ENCODE peak calls at places on chromosomes 2 and 18, in ten cellular contexts. One of them, this sample, is unnamed.

GRCh38 chr18:39198376-39198775 is 1632.8 kb upstream of the CELF4 start:
- DNase-seq in kidney epithelial cell: peak
- DNase-seq in GM10248: no peak
- DNase-seq in fibroblast of lung: peak
- DNase-seq in GM13976: no peak
- DNase-seq in PC-3: peak
- DNase-seq in sigmoid colon: no peak
- DNase-seq in CD8-positive, alpha-beta T cell: no peak
- DNase-seq in tibial artery: no peak
- DNase-seq in psoas muscle: no peak
- DNase-seq in this sample: no peak

GRCh38 chr2:161017780-161018440 is 142.3 kb upstream of the TANK start:
- DNase-seq in kidney epithelial cell: no peak
- DNase-seq in GM10248: no peak
- DNase-seq in fibroblast of lung: peak
- DNase-seq in GM13976: no peak
- DNase-seq in PC-3: no peak
- DNase-seq in sigmoid colon: no peak
- DNase-seq in CD8-positive, alpha-beta T cell: no peak
- DNase-seq in tibial artery: no peak
- DNase-seq in psoas muscle: no peak
- DNase-seq in this sample: no peak

GRCh38 chr2:229818230-229818629 is 103.6 kb downstream of the TRIP12 start:
- DNase-seq in kidney epithelial cell: no peak
- DNase-seq in GM10248: no peak
- DNase-seq in fibroblast of lung: no peak
- DNase-seq in GM13976: no peak
- DNase-seq in PC-3: peak
- DNase-seq in sigmoid colon: no peak
- DNase-seq in CD8-positive, alpha-beta T cell: no peak
- DNase-seq in tibial artery: no peak
- DNase-seq in psoas muscle: no peak
- DNase-seq in this sample: no peak

GRCh38 chr18:63949068-63949737 is at the start of gene HMSD:
- DNase-seq in kidney epithelial cell: no peak
- DNase-seq in GM10248: peak
- DNase-seq in fibroblast of lung: peak
- DNase-seq in GM13976: peak
- DNase-seq in PC-3: peak
- DNase-seq in sigmoid colon: no peak
- DNase-seq in CD8-positive, alpha-beta T cell: peak
- DNase-seq in tibial artery: no peak
- DNase-seq in psoas muscle: no peak
- DNase-seq in this sample: peak

GRCh38 chr2:218427741-218428140 is 8.8 kb downstream of the VIL1 start:
- DNase-seq in kidney epithelial cell: no peak
- DNase-seq in GM10248: no peak
- DNase-seq in fibroblast of lung: no peak
- DNase-seq in GM13976: no peak
- DNase-seq in PC-3: no peak
- DNase-seq in sigmoid colon: no peak
- DNase-seq in CD8-positive, alpha-beta T cell: no peak
- DNase-seq in tibial artery: no peak
- DNase-seq in psoas muscle: peak
- DNase-seq in this sample: no peak

GRCh38 chr2:60463249-60463648 is 90.2 kb downstream of the BCL11A start:
- DNase-seq in kidney epithelial cell: no peak
- DNase-seq in GM10248: no peak
- DNase-seq in fibroblast of lung: peak
- DNase-seq in GM13976: no peak
- DNase-seq in PC-3: no peak
- DNase-seq in sigmoid colon: peak
- DNase-seq in CD8-positive, alpha-beta T cell: no peak
- DNase-seq in tibial artery: no peak
- DNase-seq in psoas muscle: no peak
- DNase-seq in this sample: no peak

GRCh38 chr18:36476433-36476832 is 178.9 kb downstream of the FHOD3 start:
- DNase-seq in kidney epithelial cell: no peak
- DNase-seq in GM10248: no peak
- DNase-seq in fibroblast of lung: no peak
- DNase-seq in GM13976: no peak
- DNase-seq in PC-3: no peak
- DNase-seq in sigmoid colon: no peak
- DNase-seq in CD8-positive, alpha-beta T cell: no peak
- DNase-seq in tibial artery: no peak
- DNase-seq in psoas muscle: no peak
- DNase-seq in this sample: no peak

GRCh38 chr2:201858267-201858666 is 51.9 kb downstream of the CDK15 start:
- DNase-seq in kidney epithelial cell: no peak
- DNase-seq in GM10248: no peak
- DNase-seq in fibroblast of lung: no peak
- DNase-seq in GM13976: no peak
- DNase-seq in PC-3: no peak
- DNase-seq in sigmoid colon: no peak
- DNase-seq in CD8-positive, alpha-beta T cell: no peak
- DNase-seq in tibial artery: no peak
- DNase-seq in psoas muscle: no peak
- DNase-seq in this sample: no peak

GRCh38 chr18:42636309-42636708 is 479.2 kb downstream of the RIT2 start:
- DNase-seq in kidney epithelial cell: no peak
- DNase-seq in GM10248: no peak
- DNase-seq in fibroblast of lung: no peak
- DNase-seq in GM13976: no peak
- DNase-seq in PC-3: no peak
- DNase-seq in sigmoid colon: no peak
- DNase-seq in CD8-positive, alpha-beta T cell: no peak
- DNase-seq in tibial artery: no peak
- DNase-seq in psoas muscle: no peak
- DNase-seq in this sample: no peak

GRCh38 chr18:36066001-36066400 is 1.4 kb downstream of the RPRD1A start:
- DNase-seq in kidney epithelial cell: no peak
- DNase-seq in GM10248: no peak
- DNase-seq in fibroblast of lung: peak
- DNase-seq in GM13976: no peak
- DNase-seq in PC-3: peak
- DNase-seq in sigmoid colon: no peak
- DNase-seq in CD8-positive, alpha-beta T cell: no peak
- DNase-seq in tibial artery: no peak
- DNase-seq in psoas muscle: no peak
- DNase-seq in this sample: no peak

GRCh38 chr2:129762386-129763189 is 216.9 kb upstream of the RAB6C start:
- DNase-seq in kidney epithelial cell: no peak
- DNase-seq in GM10248: no peak
- DNase-seq in fibroblast of lung: no peak
- DNase-seq in GM13976: no peak
- DNase-seq in PC-3: no peak
- DNase-seq in sigmoid colon: no peak
- DNase-seq in CD8-positive, alpha-beta T cell: peak
- DNase-seq in tibial artery: no peak
- DNase-seq in psoas muscle: no peak
- DNase-seq in this sample: peak

GRCh38 chr18:7158201-7158600 is 40.6 kb upstream of the LAMA1 start:
- DNase-seq in kidney epithelial cell: no peak
- DNase-seq in GM10248: no peak
- DNase-seq in fibroblast of lung: peak
- DNase-seq in GM13976: no peak
- DNase-seq in PC-3: peak
- DNase-seq in sigmoid colon: peak
- DNase-seq in CD8-positive, alpha-beta T cell: no peak
- DNase-seq in tibial artery: no peak
- DNase-seq in psoas muscle: no peak
- DNase-seq in this sample: no peak

GRCh38 chr2:224669449-224669848 is 46.7 kb downstream of the CCDC195 start:
- DNase-seq in kidney epithelial cell: no peak
- DNase-seq in GM10248: no peak
- DNase-seq in fibroblast of lung: no peak
- DNase-seq in GM13976: no peak
- DNase-seq in PC-3: no peak
- DNase-seq in sigmoid colon: no peak
- DNase-seq in CD8-positive, alpha-beta T cell: no peak
- DNase-seq in tibial artery: no peak
- DNase-seq in psoas muscle: no peak
- DNase-seq in this sample: no peak

GRCh38 chr2:55391155-55391554 is 28.5 kb downstream of the CCDC88A start:
- DNase-seq in kidney epithelial cell: no peak
- DNase-seq in GM10248: no peak
- DNase-seq in fibroblast of lung: no peak
- DNase-seq in GM13976: no peak
- DNase-seq in PC-3: no peak
- DNase-seq in sigmoid colon: no peak
- DNase-seq in CD8-positive, alpha-beta T cell: no peak
- DNase-seq in tibial artery: no peak
- DNase-seq in psoas muscle: no peak
- DNase-seq in this sample: no peak

GRCh38 chr2:241864168-241864896 is 5.2 kb upstream of the RTP5 start:
- DNase-seq in kidney epithelial cell: no peak
- DNase-seq in GM10248: no peak
- DNase-seq in fibroblast of lung: no peak
- DNase-seq in GM13976: no peak
- DNase-seq in PC-3: no peak
- DNase-seq in sigmoid colon: no peak
- DNase-seq in CD8-positive, alpha-beta T cell: no peak
- DNase-seq in tibial artery: no peak
- DNase-seq in psoas muscle: peak
- DNase-seq in this sample: no peak

GRCh38 chr2:60565472-60565871 is 12.0 kb upstream of the BCL11A start:
- DNase-seq in kidney epithelial cell: no peak
- DNase-seq in GM10248: no peak
- DNase-seq in fibroblast of lung: peak
- DNase-seq in GM13976: no peak
- DNase-seq in PC-3: peak
- DNase-seq in sigmoid colon: no peak
- DNase-seq in CD8-positive, alpha-beta T cell: no peak
- DNase-seq in tibial artery: no peak
- DNase-seq in psoas muscle: no peak
- DNase-seq in this sample: no peak

GRCh38 chr2:32758232-32758631 is 130.4 kb downstream of the TTC27 start:
- DNase-seq in kidney epithelial cell: no peak
- DNase-seq in GM10248: no peak
- DNase-seq in fibroblast of lung: no peak
- DNase-seq in GM13976: no peak
- DNase-seq in PC-3: no peak
- DNase-seq in sigmoid colon: no peak
- DNase-seq in CD8-positive, alpha-beta T cell: no peak
- DNase-seq in tibial artery: no peak
- DNase-seq in psoas muscle: no peak
- DNase-seq in this sample: no peak
- TF ChIP-seq CTCF in kidney epithelial cell: no peak
- TF ChIP-seq CTCF in GM10248: no peak
- TF ChIP-seq CTCF in fibroblast of lung: no peak
- TF ChIP-seq CTCF in GM13976: no peak
- TF ChIP-seq CTCF in PC-3: no peak
- TF ChIP-seq CTCF in sigmoid colon: no peak
- TF ChIP-seq CTCF in CD8-positive, alpha-beta T cell: no peak
- TF ChIP-seq CTCF in tibial artery: no peak
- TF ChIP-seq CTCF in psoas muscle: no peak
- TF ChIP-seq CTCF in this sample: no peak

DNA sequence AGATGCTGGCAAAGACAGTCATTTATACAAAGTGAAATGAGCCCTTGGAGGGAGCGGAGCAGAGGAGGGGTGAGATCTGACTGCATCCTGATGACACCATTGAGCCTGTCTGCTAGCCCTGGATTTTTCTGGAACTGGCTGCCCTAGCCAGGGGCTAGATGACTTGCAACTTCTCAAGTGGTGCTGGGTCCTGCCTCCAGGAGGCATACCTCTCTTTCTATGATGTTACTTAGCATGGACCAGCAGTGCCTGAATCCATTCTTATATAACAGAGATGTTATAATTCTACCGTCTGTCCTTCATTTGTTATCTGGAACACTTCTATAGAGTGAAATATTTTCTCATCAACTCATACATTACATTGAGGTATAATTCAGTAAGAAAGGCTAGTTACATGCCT is 8.5 kb upstream of the TWIST2 start:
- DNase-seq in kidney epithelial cell: no peak
- DNase-seq in GM10248: no peak
- DNase-seq in fibroblast of lung: no peak
- DNase-seq in GM13976: no peak
- DNase-seq in PC-3: no peak
- DNase-seq in sigmoid colon: no peak
- DNase-seq in CD8-positive, alpha-beta T cell: no peak
- DNase-seq in tibial artery: no peak
- DNase-seq in psoas muscle: no peak
- DNase-seq in this sample: no peak
- TF ChIP-seq CTCF in kidney epithelial cell: no peak
- TF ChIP-seq CTCF in GM10248: no peak
- TF ChIP-seq CTCF in fibroblast of lung: peak
- TF ChIP-seq CTCF in GM13976: no peak
- TF ChIP-seq CTCF in PC-3: no peak
- TF ChIP-seq CTCF in sigmoid colon: no peak
- TF ChIP-seq CTCF in CD8-positive, alpha-beta T cell: no peak
- TF ChIP-seq CTCF in tibial artery: no peak
- TF ChIP-seq CTCF in psoas muscle: no peak
- TF ChIP-seq CTCF in this sample: no peak

GRCh38 chr2:73385486-73386341 is at the start of gene ALMS1:
- DNase-seq in kidney epithelial cell: peak
- DNase-seq in GM10248: peak
- DNase-seq in fibroblast of lung: peak
- DNase-seq in GM13976: peak
- DNase-seq in PC-3: peak
- DNase-seq in sigmoid colon: peak
- DNase-seq in CD8-positive, alpha-beta T cell: peak
- DNase-seq in tibial artery: peak
- DNase-seq in psoas muscle: peak
- DNase-seq in this sample: peak
- TF ChIP-seq CTCF in kidney epithelial cell: no peak
- TF ChIP-seq CTCF in GM10248: peak
- TF ChIP-seq CTCF in fibroblast of lung: peak
- TF ChIP-seq CTCF in GM13976: no peak
- TF ChIP-seq CTCF in PC-3: no peak
- TF ChIP-seq CTCF in sigmoid colon: no peak
- TF ChIP-seq CTCF in CD8-positive, alpha-beta T cell: no peak
- TF ChIP-seq CTCF in tibial artery: peak
- TF ChIP-seq CTCF in psoas muscle: no peak
- TF ChIP-seq CTCF in this sample: no peak

DNA sequence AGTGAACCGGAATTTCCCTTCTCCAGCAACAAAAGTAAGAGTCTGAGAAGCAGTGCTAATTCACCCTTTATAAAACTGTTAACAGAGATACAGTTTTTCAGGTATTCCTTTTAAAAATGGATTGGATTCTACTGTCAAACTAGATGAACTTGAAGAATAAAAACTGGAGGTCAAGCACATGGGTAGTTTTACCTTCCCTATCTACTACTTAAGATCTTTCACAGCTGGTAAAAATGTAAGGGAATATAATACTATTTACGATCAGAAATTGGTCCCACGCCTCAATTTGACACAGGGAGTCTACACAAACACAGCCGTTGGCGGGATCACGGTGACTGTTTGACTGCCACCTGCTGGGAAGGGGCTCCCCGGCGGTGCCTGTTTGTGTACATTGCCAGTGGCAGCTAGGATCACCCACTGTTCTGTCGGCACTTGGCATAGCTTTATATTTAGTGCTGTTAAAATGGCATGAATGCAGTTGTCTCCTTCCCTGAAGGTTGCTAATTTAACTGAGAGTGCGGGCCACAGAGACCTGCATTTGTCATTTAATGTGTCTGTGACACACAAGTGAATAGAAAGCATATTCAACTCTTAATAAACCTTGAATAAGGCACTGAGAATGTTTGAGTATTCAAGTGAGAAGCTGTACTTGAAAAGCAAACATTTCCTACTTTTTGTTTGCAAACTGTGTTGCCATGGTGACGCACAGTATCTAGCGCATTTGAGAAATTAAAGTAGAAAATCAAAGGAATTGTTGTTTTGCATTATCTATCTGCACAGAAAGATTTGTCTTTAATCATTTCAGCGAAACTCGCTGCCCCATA is 59.6 kb downstream of the ABCG8 start:
- DNase-seq in kidney epithelial cell: no peak
- DNase-seq in GM10248: no peak
- DNase-seq in fibroblast of lung: peak
- DNase-seq in GM13976: no peak
- DNase-seq in PC-3: no peak
- DNase-seq in sigmoid colon: no peak
- DNase-seq in CD8-positive, alpha-beta T cell: no peak
- DNase-seq in tibial artery: no peak
- DNase-seq in psoas muscle: no peak
- DNase-seq in this sample: peak
- TF ChIP-seq CTCF in kidney epithelial cell: peak
- TF ChIP-seq CTCF in GM10248: no peak
- TF ChIP-seq CTCF in fibroblast of lung: peak
- TF ChIP-seq CTCF in GM13976: no peak
- TF ChIP-seq CTCF in PC-3: peak
- TF ChIP-seq CTCF in sigmoid colon: no peak
- TF ChIP-seq CTCF in CD8-positive, alpha-beta T cell: no peak
- TF ChIP-seq CTCF in tibial artery: no peak
- TF ChIP-seq CTCF in psoas muscle: no peak
- TF ChIP-seq CTCF in this sample: no peak